ENCODE peak calls at places on chromosome X, in five cellular contexts. T is SK-N-SH, F is PC-9, Q is mammary epithelial cell, D is Karpas-422. A is an unnamed sample.
A peak's percentile ranks its signal among the peaks of the same experiment; 100 is the strongest.

GRCh38 chrX:49977319-49978090 is 55.1 kb downstream of the CLCN5 start:
- DNase-seq in T (peak; percentile 7), F (no peak), Q (no peak), D (no peak), A (no peak)

GRCh38 chrX:147912093-147912801 is 528 bp downstream of the FMR1 start:
- DNase-seq in T (peak; percentile 44), F (peak; percentile 26), Q (peak; percentile 32), D (peak; percentile 80), A (peak; percentile 41)

GRCh38 chrX:95076449-95076848 is 1402.4 kb downstream of the FAM133A start:
- DNase-seq in T (peak; percentile 0), F (no peak), Q (peak; percentile 27), D (peak; percentile 69), A (peak; percentile 37)

GRCh38 chrX:128728943-128729342 is 676.7 kb upstream of the ACTRT1 start:
- DNase-seq in T (no peak), F (no peak), Q (no peak), D (no peak), A (no peak)

GRCh38 chrX:139826065-139827044 is 106.5 kb downstream of the ATP11C start:
- DNase-seq in T (no peak), F (no peak), Q (peak; percentile 75), D (peak; percentile 46), A (peak; percentile 86)

GRCh38 chrX:144946696-144947095 is 300.6 kb upstream of the SPANXN1 start:
- DNase-seq in T (no peak), F (no peak), Q (no peak), D (no peak), A (no peak)

GRCh38 chrX:10176121-10177003 is 19.6 kb downstream of the CLCN4 start:
- DNase-seq in T (no peak), F (no peak), Q (peak; percentile 64), D (no peak), A (no peak)

GRCh38 chrX:154310991-154311541 is 15.5 kb downstream of the TKTL1 start:
- DNase-seq in T (no peak), F (no peak), Q (no peak), D (no peak), A (no peak)

GRCh38 chrX:149979126-149979644 is 40.9 kb upstream of the EOLA2 start:
- DNase-seq in T (no peak), F (no peak), Q (no peak), D (no peak), A (no peak)
- H3K4me2 ChIP-seq in T (no peak overlapping the region), F (no peak overlapping the region), Q (no peak overlapping the region), D (no peak overlapping the region), A (no peak overlapping the region)

DNA sequence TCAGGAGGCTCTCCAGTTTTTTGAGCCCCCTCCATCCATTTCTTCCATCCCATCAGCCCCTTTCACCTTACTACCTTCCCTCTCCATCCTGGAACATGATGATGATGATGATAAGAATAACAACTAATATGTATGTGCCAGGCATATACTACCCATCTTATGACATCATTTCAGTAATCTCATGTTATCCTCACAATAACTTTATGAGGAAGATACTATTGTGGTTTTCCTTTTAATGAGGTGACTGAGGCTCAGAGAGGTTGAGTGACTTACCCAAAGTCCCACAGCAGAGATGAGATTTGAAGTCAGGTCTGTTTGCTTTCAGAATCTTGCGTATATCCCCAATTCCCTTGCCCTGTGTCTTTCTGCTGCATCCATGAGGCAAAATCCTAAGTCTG is 55.1 kb downstream of the RTL9 start:
- DNase-seq in T (no peak), F (no peak), Q (no peak), D (no peak), A (no peak)
- H3K4me3 ChIP-seq in T (no peak overlapping the region), F (no peak overlapping the region), Q (no peak overlapping the region), D (no peak overlapping the region), A (no peak overlapping the region)

DNA sequence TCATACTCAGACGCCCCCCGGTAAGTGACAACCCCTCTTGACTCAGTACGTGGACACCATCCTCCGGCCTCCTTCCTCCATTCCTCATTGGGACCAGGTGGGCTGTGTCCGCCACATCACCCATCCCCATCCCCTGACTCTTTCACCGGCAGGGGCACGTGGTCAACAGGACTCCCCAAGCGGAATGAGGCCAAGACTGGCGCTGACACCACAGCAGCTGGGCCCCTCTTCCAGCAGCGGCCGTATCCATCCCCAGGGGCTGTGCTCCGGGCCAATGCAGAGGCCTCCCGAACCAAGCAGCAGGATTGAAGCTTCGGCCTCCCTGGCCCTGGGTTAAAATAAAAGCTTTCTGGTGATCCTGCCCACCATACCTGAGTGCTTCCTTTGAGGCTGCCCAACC is 5.0 kb downstream of the PQBP1 start:
- DNase-seq in T (no peak), F (no peak), Q (no peak), D (no peak), A (no peak)
- H3K36me3 ChIP-seq in T (peaks cover 38% of the 10 kb centered on the region), F (no peaks in the 10 kb centered on the region), Q (peaks cover 2% of the 10 kb centered on the region), D (no peaks in the 10 kb centered on the region), A (peaks cover 11% of the 10 kb centered on the region)

DNA sequence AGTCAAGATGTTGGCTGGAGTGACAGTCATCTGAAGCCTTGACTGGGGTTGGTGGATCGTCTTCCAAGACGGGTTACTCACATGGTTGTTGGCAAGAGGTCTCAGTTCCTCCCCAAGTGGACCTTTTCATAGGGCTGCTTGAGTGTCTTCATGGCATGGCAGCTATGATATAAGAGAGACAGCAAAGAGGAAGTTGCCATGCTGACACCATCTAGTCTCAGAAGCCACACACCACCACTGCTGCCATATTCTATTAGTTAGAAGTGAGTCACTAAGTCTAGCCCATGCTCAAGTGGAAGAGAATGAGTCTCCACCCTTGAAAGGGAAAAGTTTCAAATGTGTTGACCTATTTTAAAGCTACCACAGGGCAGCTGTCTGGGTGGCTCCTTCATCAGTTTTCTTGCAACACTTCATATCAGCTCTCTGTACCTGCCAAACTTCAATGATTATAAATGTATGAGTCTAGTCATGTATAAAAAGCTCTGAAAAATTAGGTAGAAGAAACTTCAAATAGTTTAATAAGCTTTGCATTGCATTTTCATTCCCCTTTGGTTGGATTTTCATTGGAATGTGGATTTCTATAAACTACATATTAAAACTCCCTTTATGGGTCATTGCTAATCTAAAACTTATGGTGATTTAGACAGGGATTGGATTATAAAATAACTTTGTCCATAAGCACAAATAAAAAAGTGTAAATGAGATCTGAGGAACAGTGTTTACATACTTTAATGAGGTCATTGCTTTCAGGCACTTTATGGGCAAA is 68.0 kb upstream of the ATXN3L start:
- DNase-seq in T (no peak), F (no peak), Q (peak; percentile 58), D (peak; percentile 43), A (no peak)
- H3K4me2 ChIP-seq in T (no peak overlapping the region), F (no peak overlapping the region), Q (no peak overlapping the region), D (no peak overlapping the region), A (no peak overlapping the region)

DNA sequence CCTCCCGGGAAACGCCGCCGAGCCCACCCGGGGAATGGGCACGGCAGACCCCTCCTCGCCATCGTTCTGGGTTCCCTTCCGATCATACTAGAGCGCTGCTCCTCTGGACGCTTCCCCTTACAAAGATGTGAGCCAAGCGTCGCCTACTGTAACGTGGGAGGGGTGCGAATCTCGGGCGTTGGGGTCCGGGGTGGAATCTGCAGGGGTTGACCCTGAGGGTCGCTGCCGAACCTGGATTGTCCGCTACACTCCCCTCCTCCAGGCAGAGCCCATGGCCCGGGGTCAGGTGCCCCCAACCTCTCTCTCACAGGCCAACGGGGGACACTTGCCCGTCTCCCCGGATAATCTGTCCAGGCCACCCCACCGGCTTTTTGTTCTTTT is 13.8 kb downstream of the BCOR start:
- DNase-seq in T (no peak), F (no peak), Q (no peak), D (no peak), A (no peak)
- H3K4me3 ChIP-seq in T (no peak overlapping the region), F (peak overlapping the region; percentile 39), Q (peak overlapping the region; percentile 28), D (no peak overlapping the region), A (peak overlapping the region; percentile 35)

GRCh38 chrX:48938721-48939416 is 18.5 kb downstream of the OTUD5 start:
- DNase-seq in T (no peak), F (no peak), Q (no peak), D (no peak), A (no peak)

GRCh38 chrX:48937065-48937907 is 18.5 kb upstream of the PIM2 start:
- DNase-seq in T (no peak), F (no peak), Q (no peak), D (no peak), A (no peak)

GRCh38 chrX:48936429-48937064 is 17.7 kb upstream of the PIM2 start:
- DNase-seq in T (no peak), F (no peak), Q (no peak), D (no peak), A (no peak)

GRCh38 chrX:48940404-48940955 is 16.9 kb downstream of the OTUD5 start:
- DNase-seq in T (no peak), F (no peak), Q (no peak), D (no peak), A (no peak)

DNA sequence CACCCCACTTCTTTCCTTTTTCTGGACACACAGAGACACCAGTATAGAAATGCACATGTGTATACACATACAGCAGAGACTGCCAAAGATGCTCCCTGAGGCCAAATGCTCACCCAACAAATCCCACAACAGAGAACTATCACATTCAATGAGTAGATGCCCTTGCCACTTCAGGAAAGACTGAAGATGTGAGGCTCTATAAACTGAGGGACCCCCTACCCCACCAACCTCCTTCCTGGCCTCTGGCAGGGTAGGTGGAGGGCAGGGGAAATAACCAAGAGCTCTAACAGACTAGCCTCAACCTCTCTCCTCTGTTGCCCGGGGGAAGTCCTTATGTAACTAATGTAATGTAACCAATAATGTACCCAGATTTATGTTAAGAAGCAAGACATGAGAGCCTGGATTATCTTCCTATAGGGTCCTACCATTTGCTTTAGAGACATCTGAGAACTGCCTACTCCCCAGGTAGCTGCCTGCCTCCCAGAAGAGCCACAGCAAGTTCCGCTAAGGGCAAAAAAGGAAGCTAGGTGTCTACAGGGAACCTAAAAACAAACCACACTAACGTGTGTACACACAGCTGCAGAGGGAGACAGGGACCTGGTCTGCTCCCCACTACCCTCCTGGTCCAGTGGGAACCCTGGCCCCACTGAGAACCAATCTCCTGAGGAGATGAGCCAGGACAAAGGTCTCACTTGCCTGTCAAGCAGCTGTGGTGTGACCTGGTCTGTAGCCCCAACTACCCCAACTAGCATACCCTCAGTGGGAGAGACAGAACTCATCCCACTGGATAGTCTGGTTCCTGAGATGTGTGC is 17.8 kb downstream of the OTUD5 start:
- DNase-seq in T (no peak), F (no peak), Q (no peak), D (peak; percentile 79), A (no peak)
- H3K36me3 ChIP-seq in T (peaks cover 46% of the 10 kb centered on the region), F (no peaks in the 10 kb centered on the region), Q (no peaks in the 10 kb centered on the region), D (peaks cover 6% of the 10 kb centered on the region), A (no peaks in the 10 kb centered on the region)

DNA sequence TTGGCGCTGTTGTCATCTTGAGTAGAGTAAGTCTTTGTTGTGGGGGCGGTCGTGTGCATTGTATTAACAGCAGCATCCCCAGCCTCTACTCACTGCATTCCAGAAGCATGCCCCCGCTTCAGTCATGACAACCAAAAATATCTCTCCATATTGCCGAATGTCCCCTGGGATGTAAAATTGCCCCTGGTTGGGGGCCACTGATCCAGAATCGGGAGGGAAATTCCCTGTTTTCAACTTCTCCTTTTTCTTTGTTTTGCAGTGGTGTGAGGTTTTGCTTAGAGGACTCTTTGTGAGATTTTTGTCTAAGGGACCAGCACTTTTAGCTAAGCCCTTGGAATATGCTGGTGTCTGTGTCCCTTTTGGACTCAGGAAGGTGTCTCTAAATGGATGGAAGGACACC is 3.1 kb upstream of the IL13RA1 start:
- DNase-seq in T (no peak), F (no peak), Q (no peak), D (no peak), A (no peak)
- H3K4me2 ChIP-seq in T (no peak overlapping the region), F (peak overlapping the region; percentile 86), Q (no peak overlapping the region), D (no peak overlapping the region), A (no peak overlapping the region)